ENCODE peak calls at places on chromosomes 7 and 10, in nine cellular contexts. T is stomach, J is PC-3, D is colonic mucosa, Q is cardiac muscle cell, F is IMR-90, G is AG09309, I is breast epithelium, C is neural crest cell. A is an unnamed sample.

GRCh38 chr10:120172371-120172770 is 279.8 kb downstream of the SEC23IP start:
- DNase-seq in T (no peak), J (peak), D (no peak), Q (no peak), F (no peak), G (no peak), I (no peak), C (no peak), A (no peak)

GRCh38 chr10:64813391-64813790 is 1292.2 kb downstream of the REEP3 start:
- DNase-seq in T (no peak), J (no peak), D (no peak), Q (no peak), F (no peak), G (no peak), I (no peak), C (no peak), A (no peak)

GRCh38 chr7:28627263-28627653 is 214.9 kb downstream of the CREB5 start:
- DNase-seq in T (no peak), J (no peak), D (no peak), Q (no peak), F (no peak), G (no peak), I (no peak), C (no peak), A (no peak)

GRCh38 chr7:101562531-101563197 is 66.4 kb downstream of the MYL10 start:
- DNase-seq in T (no peak), J (no peak), D (no peak), Q (no peak), F (no peak), G (no peak), I (no peak), C (no peak), A (no peak)

GRCh38 chr7:641269-641671 is 85.2 kb upstream of the DNAAF5 start:
- DNase-seq in T (no peak), J (peak), D (no peak), Q (peak), F (no peak), G (no peak), I (no peak), C (no peak), A (no peak)

GRCh38 chr10:71675295-71675970 is 44.1 kb downstream of the C10orf105 start:
- DNase-seq in T (no peak), J (no peak), D (no peak), Q (no peak), F (no peak), G (no peak), I (no peak), C (no peak), A (no peak)

GRCh38 chr7:118080947-118081346 is 103.0 kb upstream of the LSM8 start:
- DNase-seq in T (no peak), J (peak), D (peak), Q (peak), F (peak), G (no peak), I (no peak), C (no peak), A (no peak)

GRCh38 chr7:111274882-111275281 is 184.0 kb downstream of the LRRN3 start:
- DNase-seq in T (no peak), J (peak), D (no peak), Q (peak), F (peak), G (no peak), I (no peak), C (no peak), A (no peak)

GRCh38 chr10:21499910-21500577 is 25.4 kb downstream of the SKIDA1 start:
- DNase-seq in T (no peak), J (no peak), D (no peak), Q (peak), F (no peak), G (no peak), I (no peak), C (no peak), A (no peak)

GRCh38 chr7:134938141-134938540 is 48.2 kb upstream of the AGBL3 start:
- DNase-seq in T (no peak), J (no peak), D (no peak), Q (no peak), F (no peak), G (no peak), I (no peak), C (no peak), A (no peak)

GRCh38 chr7:80711521-80711920 is 73.1 kb downstream of the CD36 start:
- DNase-seq in T (no peak), J (peak), D (no peak), Q (peak), F (peak), G (no peak), I (no peak), C (no peak), A (no peak)

GRCh38 chr10:80158598-80159127 is 26.1 kb downstream of the PLAC9 start:
- DNase-seq in T (peak), J (peak), D (peak), Q (peak), F (peak), G (peak), I (peak), C (no peak), A (no peak)

GRCh38 chr7:130721486-130722277 is 12.3 kb downstream of the KLF14 start:
- DNase-seq in T (peak), J (peak), D (peak), Q (peak), F (peak), G (peak), I (no peak), C (peak), A (peak)

GRCh38 chr7:153522261-153522660 is 529.9 kb upstream of the DPP6 start:
- DNase-seq in T (no peak), J (no peak), D (no peak), Q (no peak), F (no peak), G (no peak), I (no peak), C (no peak), A (no peak)

GRCh38 chr10:11757452-11757819 is 15.3 kb downstream of the ECHDC3 start:
- DNase-seq in T (peak), J (peak), D (peak), Q (peak), F (peak), G (peak), I (no peak), C (no peak), A (no peak)

GRCh38 chr7:83429493-83429892 is 219.4 kb downstream of the SEMA3E start:
- DNase-seq in T (no peak), J (no peak), D (no peak), Q (no peak), F (no peak), G (no peak), I (no peak), C (no peak), A (no peak)

GRCh38 chr7:123705217-123705901 is 43.4 kb downstream of the WASL start:
- DNase-seq in T (no peak), J (no peak), D (no peak), Q (no peak), F (no peak), G (no peak), I (no peak), C (no peak), A (no peak)

GRCh38 chr10:108180883-108181282 is 1016.4 kb upstream of the SORCS1 start:
- DNase-seq in T (no peak), J (peak), D (no peak), Q (no peak), F (no peak), G (no peak), I (no peak), C (no peak), A (no peak)

GRCh38 chr7:55365103-55365679 is at the start of gene LANCL2:
- DNase-seq in T (peak), J (peak), D (peak), Q (peak), F (peak), G (no peak), I (no peak), C (no peak), A (no peak)

GRCh38 chr7:20141666-20142065 is 75.5 kb downstream of the MACC1 start:
- DNase-seq in T (no peak), J (no peak), D (no peak), Q (peak), F (peak), G (no peak), I (no peak), C (peak), A (no peak)

GRCh38 chr10:3708830-3709229 is 76.2 kb downstream of the KLF6 start:
- DNase-seq in T (no peak), J (no peak), D (no peak), Q (peak), F (peak), G (no peak), I (no peak), C (no peak), A (no peak)

GRCh38 chr7:129713544-129713943 is 102.0 kb downstream of the NRF1 start:
- DNase-seq in T (peak), J (no peak), D (no peak), Q (peak), F (no peak), G (no peak), I (no peak), C (no peak), A (no peak)

GRCh38 chr10:14736600-14737081 is 38.1 kb downstream of the FAM107B start:
- DNase-seq in T (no peak), J (no peak), D (no peak), Q (peak), F (peak), G (no peak), I (no peak), C (no peak), A (no peak)

GRCh38 chr10:3354171-3354570 is 181.6 kb upstream of the PITRM1 start:
- DNase-seq in T (no peak), J (no peak), D (no peak), Q (peak), F (no peak), G (no peak), I (no peak), C (no peak), A (no peak)

GRCh38 chr10:83089335-83089734 is 1050.0 kb upstream of the GHITM start:
- DNase-seq in T (no peak), J (no peak), D (no peak), Q (no peak), F (no peak), G (no peak), I (no peak), C (no peak), A (no peak)

GRCh38 chr10:13990392-13990805 is 340.3 kb downstream of the FRMD4A start:
- DNase-seq in T (no peak), J (no peak), D (no peak), Q (peak), F (peak), G (no peak), I (no peak), C (no peak), A (no peak)

DNA sequence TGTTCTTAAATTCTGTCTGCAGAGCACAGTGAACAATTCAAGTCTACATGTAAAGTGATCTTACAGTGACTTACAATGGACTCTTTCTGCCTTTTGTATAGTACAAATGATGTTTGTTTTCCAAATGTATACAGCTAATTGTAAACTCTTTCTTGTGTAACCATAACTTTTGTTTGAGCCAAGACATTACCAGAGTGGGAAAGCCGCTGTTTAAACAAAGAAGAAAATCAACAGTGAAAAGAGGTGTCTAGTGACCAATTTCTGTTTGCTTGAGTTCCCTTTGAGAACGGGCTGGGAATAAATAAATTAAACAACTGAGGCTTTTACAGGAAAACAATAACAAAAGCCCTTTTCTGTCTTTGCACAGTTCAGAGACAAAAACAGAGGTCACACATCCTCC is 1163.3 kb downstream of the CNTNAP2 start:
- DNase-seq in T (no peak), J (no peak), D (no peak), Q (no peak), F (no peak), G (no peak), I (no peak), C (no peak), A (no peak)
- TF ChIP-seq CTCF in T (no peak), J (no peak), D (no peak), Q (no peak), F (no peak), G (no peak), I (no peak), C (no peak), A (no peak)

DNA sequence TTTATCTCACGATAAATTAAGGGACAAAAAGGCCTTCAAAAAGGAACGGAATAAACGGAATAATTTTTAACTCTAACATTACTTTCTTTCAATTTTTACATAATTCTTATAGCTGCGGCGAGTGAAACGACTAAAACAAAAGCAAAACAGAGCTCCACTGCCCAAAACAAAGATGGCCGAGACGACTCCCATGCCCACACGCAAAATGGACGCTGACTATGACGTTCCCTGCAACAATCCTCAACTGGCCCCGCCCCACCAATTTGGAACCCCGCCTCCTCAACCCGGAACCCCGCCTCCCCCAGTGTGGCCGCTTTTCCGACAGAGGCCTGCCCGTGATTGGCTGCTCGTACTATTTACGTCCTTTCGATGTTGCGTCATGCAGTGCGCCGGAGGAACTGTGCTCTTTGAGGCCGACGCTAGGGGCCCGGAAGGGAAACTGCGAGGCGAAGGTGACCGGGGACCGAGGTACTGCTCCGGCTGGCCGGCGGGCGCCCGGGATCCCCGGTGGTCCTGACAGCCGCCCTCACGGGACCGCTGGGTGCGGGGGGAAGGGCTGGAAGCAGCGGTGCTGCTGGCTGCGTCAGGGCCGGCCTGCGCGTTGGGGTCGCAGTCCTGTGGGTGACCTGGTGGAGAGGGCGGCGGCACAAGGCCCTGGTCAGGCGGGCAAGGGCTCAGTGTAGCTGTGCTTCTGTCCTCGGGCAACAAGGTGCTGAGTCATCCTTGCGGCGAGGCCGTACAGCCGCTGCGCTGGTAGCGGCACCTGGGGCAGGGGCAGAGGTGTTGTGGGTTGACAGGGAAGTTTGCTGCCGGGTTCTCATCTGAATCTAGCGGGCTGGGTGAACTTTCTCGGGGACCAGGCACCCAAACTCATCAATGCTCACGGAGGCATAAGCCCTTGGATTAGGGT is at the start of gene GHITM:
- DNase-seq in T (peak), J (peak), D (peak), Q (peak), F (peak), G (peak), I (peak), C (peak), A (peak)
- TF ChIP-seq CTCF in T (peak), J (no peak), D (peak), Q (peak), F (peak), G (peak), I (peak), C (peak), A (no peak)

GRCh38 chr10:130177250-130177649 is 41.1 kb downstream of the GLRX3 start:
- DNase-seq in T (no peak), J (no peak), D (no peak), Q (no peak), F (no peak), G (no peak), I (no peak), C (no peak), A (no peak)

GRCh38 chr10:130175074-130175473 is 38.9 kb downstream of the GLRX3 start:
- DNase-seq in T (no peak), J (no peak), D (no peak), Q (no peak), F (no peak), G (no peak), I (no peak), C (no peak), A (no peak)

GRCh38 chr10:130169136-130169888 is 33.1 kb downstream of the GLRX3 start:
- DNase-seq in T (no peak), J (no peak), D (no peak), Q (peak), F (peak), G (peak), I (no peak), C (no peak), A (no peak)

GRCh38 chr10:130171196-130171595 is 35.0 kb downstream of the GLRX3 start:
- DNase-seq in T (no peak), J (no peak), D (no peak), Q (no peak), F (no peak), G (no peak), I (no peak), C (no peak), A (no peak)

DNA sequence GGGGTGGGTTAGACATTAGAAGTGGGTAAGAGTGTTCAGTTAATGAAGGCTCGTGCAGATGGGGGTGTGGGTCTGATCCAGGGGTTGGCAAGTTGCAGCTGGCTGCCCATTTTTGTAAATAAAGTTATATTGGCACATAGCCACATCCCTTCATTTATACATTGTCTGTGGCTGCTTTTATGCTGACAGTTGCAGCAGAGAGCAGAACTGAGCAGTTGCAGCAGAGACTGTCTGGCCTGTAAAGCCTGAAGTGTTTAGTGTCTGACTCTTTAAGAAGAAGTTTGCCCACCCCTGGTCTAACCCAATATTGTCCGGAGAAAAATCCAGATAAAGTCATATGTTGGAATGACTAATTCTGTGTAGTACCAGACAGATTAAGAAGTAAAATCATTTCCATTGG is 38.2 kb downstream of the GLRX3 start:
- DNase-seq in T (no peak), J (no peak), D (no peak), Q (no peak), F (peak), G (no peak), I (no peak), C (no peak), A (no peak)
- TF ChIP-seq CTCF in T (no peak), J (no peak), D (no peak), Q (no peak), F (no peak), G (no peak), I (no peak), C (no peak), A (no peak)

GRCh38 chr10:97943294-97943693 is 87.1 kb downstream of the CRTAC1 start:
- DNase-seq in T (no peak), J (no peak), D (no peak), Q (no peak), F (no peak), G (no peak), I (no peak), C (no peak), A (no peak)
- TF ChIP-seq CTCF in T (no peak), J (peak), D (no peak), Q (no peak), F (no peak), G (no peak), I (no peak), C (peak), A (peak)

GRCh38 chr10:110500515-110500905 is 2.8 kb downstream of the DUSP5 start:
- DNase-seq in T (no peak), J (peak), D (no peak), Q (peak), F (peak), G (no peak), I (no peak), C (no peak), A (no peak)

GRCh38 chr10:110498087-110498981 is 627 bp downstream of the DUSP5 start:
- DNase-seq in T (peak), J (no peak), D (peak), Q (peak), F (peak), G (no peak), I (peak), C (peak), A (peak)

GRCh38 chr10:110497438-110498086 is at the start of gene DUSP5:
- DNase-seq in T (peak), J (peak), D (peak), Q (peak), F (peak), G (peak), I (peak), C (peak), A (peak)

GRCh38 chr10:110499796-110500514 is 2.2 kb downstream of the DUSP5 start:
- DNase-seq in T (no peak), J (no peak), D (no peak), Q (no peak), F (peak), G (no peak), I (no peak), C (no peak), A (no peak)

GRCh38 chr10:110498982-110499795 is 1.5 kb downstream of the DUSP5 start:
- DNase-seq in T (peak), J (peak), D (peak), Q (peak), F (peak), G (no peak), I (no peak), C (no peak), A (no peak)
- TF ChIP-seq CTCF in T (no peak), J (peak), D (no peak), Q (peak), F (peak), G (peak), I (no peak), C (no peak), A (no peak)

GRCh38 chr10:61903184-61903990 is 1.9 kb downstream of the ARID5B start:
- DNase-seq in T (peak), J (peak), D (peak), Q (peak), F (peak), G (no peak), I (no peak), C (peak), A (no peak)
- TF ChIP-seq CTCF in T (no peak), J (peak), D (peak), Q (no peak), F (peak), G (peak), I (peak), C (peak), A (no peak)